ENCODE peak calls at places on chromosomes 16 and 17, in eight cellular contexts. One of them, this sample, is unnamed.

GRCh38 chr17:77345260-77345910 is 204.6 kb downstream of the SEC14L1 start:
- DNase-seq in central memory CD4-positive, alpha-beta T cell: no peak
- DNase-seq in brain microvascular endothelial cell: no peak
- DNase-seq in tibial nerve: no peak
- DNase-seq in tibial artery: no peak
- DNase-seq in NAMALWA: no peak
- DNase-seq in AG08395: peak
- DNase-seq in NCI-H1930: no peak
- DNase-seq in this sample: no peak

GRCh38 chr16:88754912-88755744 is 29.9 kb downstream of the PIEZO1 start:
- DNase-seq in AG08395: peak
- DNase-seq in NCI-H1930: no peak
- DNase-seq in tibial nerve: no peak
- DNase-seq in NAMALWA: no peak
- DNase-seq in tibial artery: no peak
- DNase-seq in central memory CD4-positive, alpha-beta T cell: no peak
- DNase-seq in brain microvascular endothelial cell: no peak
- DNase-seq in this sample: peak

GRCh38 chr16:87704754-87705353 is 60.9 kb downstream of the KLHDC4 start:
- DNase-seq in tibial artery: no peak
- DNase-seq in brain microvascular endothelial cell: no peak
- DNase-seq in NAMALWA: no peak
- DNase-seq in central memory CD4-positive, alpha-beta T cell: no peak
- DNase-seq in NCI-H1930: no peak
- DNase-seq in tibial nerve: no peak
- DNase-seq in AG08395: no peak
- DNase-seq in this sample: no peak

GRCh38 chr17:44533533-44534246 is 23.6 kb upstream of the FZD2 start:
- DNase-seq in tibial nerve: peak
- DNase-seq in NAMALWA: peak
- DNase-seq in AG08395: peak
- DNase-seq in tibial artery: peak
- DNase-seq in NCI-H1930: peak
- DNase-seq in central memory CD4-positive, alpha-beta T cell: peak
- DNase-seq in brain microvascular endothelial cell: peak
- DNase-seq in this sample: peak

GRCh38 chr16:252366-253337 is 18.0 kb downstream of the FAM234A start:
- DNase-seq in central memory CD4-positive, alpha-beta T cell: peak
- DNase-seq in tibial nerve: no peak
- DNase-seq in brain microvascular endothelial cell: no peak
- DNase-seq in NAMALWA: no peak
- DNase-seq in NCI-H1930: no peak
- DNase-seq in tibial artery: no peak
- DNase-seq in AG08395: no peak
- DNase-seq in this sample: peak

GRCh38 chr17:36527851-36528250 is 6.8 kb downstream of the MYO19 start:
- DNase-seq in brain microvascular endothelial cell: no peak
- DNase-seq in tibial artery: no peak
- DNase-seq in central memory CD4-positive, alpha-beta T cell: no peak
- DNase-seq in NCI-H1930: no peak
- DNase-seq in tibial nerve: no peak
- DNase-seq in NAMALWA: no peak
- DNase-seq in AG08395: no peak
- DNase-seq in this sample: no peak

GRCh38 chr17:82230627-82231311 is 1.9 kb downstream of the SLC16A3 start:
- DNase-seq in NAMALWA: peak
- DNase-seq in tibial nerve: peak
- DNase-seq in brain microvascular endothelial cell: peak
- DNase-seq in AG08395: peak
- DNase-seq in tibial artery: peak
- DNase-seq in central memory CD4-positive, alpha-beta T cell: no peak
- DNase-seq in NCI-H1930: no peak
- DNase-seq in this sample: peak

GRCh38 chr16:57797526-57798266 is 4.6 kb downstream of the KIFC3 start:
- DNase-seq in tibial artery: no peak
- DNase-seq in AG08395: no peak
- DNase-seq in tibial nerve: no peak
- DNase-seq in brain microvascular endothelial cell: no peak
- DNase-seq in NCI-H1930: no peak
- DNase-seq in NAMALWA: no peak
- DNase-seq in central memory CD4-positive, alpha-beta T cell: no peak
- DNase-seq in this sample: peak

GRCh38 chr17:6643460-6644125 is 2.7 kb downstream of the TXNDC17 start:
- DNase-seq in tibial nerve: no peak
- DNase-seq in NAMALWA: no peak
- DNase-seq in NCI-H1930: no peak
- DNase-seq in tibial artery: no peak
- DNase-seq in brain microvascular endothelial cell: peak
- DNase-seq in central memory CD4-positive, alpha-beta T cell: no peak
- DNase-seq in AG08395: peak
- DNase-seq in this sample: no peak

GRCh38 chr16:1545044-1545736 is 11.7 kb downstream of the TMEM204 start:
- DNase-seq in NAMALWA: no peak
- DNase-seq in brain microvascular endothelial cell: no peak
- DNase-seq in tibial artery: no peak
- DNase-seq in tibial nerve: no peak
- DNase-seq in central memory CD4-positive, alpha-beta T cell: no peak
- DNase-seq in NCI-H1930: no peak
- DNase-seq in AG08395: no peak
- DNase-seq in this sample: peak

GRCh38 chr17:77184474-77184873 is 43.7 kb downstream of the SEC14L1 start:
- DNase-seq in NCI-H1930: no peak
- DNase-seq in central memory CD4-positive, alpha-beta T cell: no peak
- DNase-seq in brain microvascular endothelial cell: no peak
- DNase-seq in AG08395: peak
- DNase-seq in tibial nerve: no peak
- DNase-seq in NAMALWA: no peak
- DNase-seq in tibial artery: no peak
- DNase-seq in this sample: no peak

GRCh38 chr17:56653877-56654276 is 60.4 kb downstream of the NOG start:
- DNase-seq in central memory CD4-positive, alpha-beta T cell: peak
- DNase-seq in NCI-H1930: no peak
- DNase-seq in AG08395: peak
- DNase-seq in tibial artery: no peak
- DNase-seq in NAMALWA: peak
- DNase-seq in tibial nerve: no peak
- DNase-seq in brain microvascular endothelial cell: peak
- DNase-seq in this sample: peak

GRCh38 chr16:78461496-78461938 is 362.1 kb downstream of the WWOX start:
- DNase-seq in brain microvascular endothelial cell: peak
- DNase-seq in central memory CD4-positive, alpha-beta T cell: no peak
- DNase-seq in NCI-H1930: no peak
- DNase-seq in NAMALWA: no peak
- DNase-seq in tibial artery: no peak
- DNase-seq in tibial nerve: no peak
- DNase-seq in AG08395: no peak
- DNase-seq in this sample: no peak

This sample was measured in small intestine.